ENCODE peak calls at places on chromosomes 1 and 21, in seven cellular contexts. One of them, this sample, is unnamed.

GRCh38 chr1:110674337-110675059 is at the start of gene KCNA3:
- DNase-seq in IMR-90: no peak
- DNase-seq in lower lobe of right lung: peak; percentile 80
- DNase-seq in left ventricle myocardium inferior: peak; percentile 19
- DNase-seq in HL-60: no peak
- DNase-seq in MCF 10A: no peak
- DNase-seq in AG09309: no peak
- DNase-seq in this sample: peak; percentile 82

GRCh38 chr1:238487931-238488330 is 597.2 kb upstream of the ZP4 start:
- DNase-seq in IMR-90: peak; percentile 49
- DNase-seq in lower lobe of right lung: no peak
- DNase-seq in left ventricle myocardium inferior: no peak
- DNase-seq in HL-60: no peak
- DNase-seq in MCF 10A: no peak
- DNase-seq in AG09309: peak; percentile 82
- DNase-seq in this sample: no peak

GRCh38 chr21:42771503-42771805 is 107.9 kb downstream of the WDR4 start:
- DNase-seq in IMR-90: no peak
- DNase-seq in lower lobe of right lung: no peak
- DNase-seq in left ventricle myocardium inferior: no peak
- DNase-seq in HL-60: no peak
- DNase-seq in MCF 10A: no peak
- DNase-seq in AG09309: no peak
- DNase-seq in this sample: no peak

GRCh38 chr1:10253755-10254154 is 43.4 kb downstream of the KIF1B start:
- DNase-seq in IMR-90: peak; percentile 90
- DNase-seq in lower lobe of right lung: no peak
- DNase-seq in left ventricle myocardium inferior: no peak
- DNase-seq in HL-60: no peak
- DNase-seq in MCF 10A: no peak
- DNase-seq in AG09309: peak; percentile 67
- DNase-seq in this sample: no peak

GRCh38 chr1:55773189-55773940 is 558.2 kb upstream of the USP24 start:
- DNase-seq in IMR-90: no peak
- DNase-seq in lower lobe of right lung: no peak
- DNase-seq in left ventricle myocardium inferior: no peak
- DNase-seq in HL-60: no peak
- DNase-seq in MCF 10A: no peak
- DNase-seq in AG09309: no peak
- DNase-seq in this sample: no peak

GRCh38 chr1:48254254-48254653 is 31.7 kb downstream of the SLC5A9 start:
- DNase-seq in IMR-90: no peak
- DNase-seq in lower lobe of right lung: no peak
- DNase-seq in left ventricle myocardium inferior: no peak
- DNase-seq in HL-60: no peak
- DNase-seq in MCF 10A: no peak
- DNase-seq in AG09309: no peak
- DNase-seq in this sample: no peak

GRCh38 chr1:46556822-46557221 is 5.4 kb upstream of the KNCN start:
- DNase-seq in IMR-90: peak; percentile 56
- DNase-seq in lower lobe of right lung: no peak
- DNase-seq in left ventricle myocardium inferior: no peak
- DNase-seq in HL-60: no peak
- DNase-seq in MCF 10A: peak; percentile 38
- DNase-seq in AG09309: no peak
- DNase-seq in this sample: no peak

GRCh38 chr1:23585321-23586022 is 26.2 kb upstream of the ID3 start:
- DNase-seq in IMR-90: peak; percentile 99
- DNase-seq in lower lobe of right lung: no peak
- DNase-seq in left ventricle myocardium inferior: no peak
- DNase-seq in HL-60: peak; percentile 35
- DNase-seq in MCF 10A: peak; percentile 96
- DNase-seq in AG09309: peak; percentile 97
- DNase-seq in this sample: no peak

GRCh38 chr1:204162498-204163074 is 3.6 kb downstream of the REN start:
- DNase-seq in IMR-90: peak; percentile 56
- DNase-seq in lower lobe of right lung: peak; percentile 86
- DNase-seq in left ventricle myocardium inferior: peak; percentile 78
- DNase-seq in HL-60: peak; percentile 41
- DNase-seq in MCF 10A: peak; percentile 95
- DNase-seq in AG09309: no peak
- DNase-seq in this sample: peak; percentile 91

GRCh38 chr1:44810101-44810761 is 1.9 kb downstream of the BTBD19 start:
- DNase-seq in IMR-90: no peak
- DNase-seq in lower lobe of right lung: peak; percentile 87
- DNase-seq in left ventricle myocardium inferior: peak; percentile 63
- DNase-seq in HL-60: no peak
- DNase-seq in MCF 10A: peak; percentile 97
- DNase-seq in AG09309: no peak
- DNase-seq in this sample: no peak

GRCh38 chr1:35264861-35265260 is 3.6 kb upstream of the ZMYM4 start:
- DNase-seq in IMR-90: peak; percentile 35
- DNase-seq in lower lobe of right lung: no peak
- DNase-seq in left ventricle myocardium inferior: no peak
- DNase-seq in HL-60: no peak
- DNase-seq in MCF 10A: no peak
- DNase-seq in AG09309: no peak
- DNase-seq in this sample: no peak

GRCh38 chr1:151009206-151009587 is 948 bp downstream of the PRUNE1 start:
- DNase-seq in IMR-90: peak; percentile 86
- DNase-seq in lower lobe of right lung: no peak
- DNase-seq in left ventricle myocardium inferior: no peak
- DNase-seq in HL-60: no peak
- DNase-seq in MCF 10A: no peak
- DNase-seq in AG09309: no peak
- DNase-seq in this sample: no peak

GRCh38 chr1:7549693-7550161 is 221.4 kb upstream of the VAMP3 start:
- DNase-seq in IMR-90: peak; percentile 35
- DNase-seq in lower lobe of right lung: peak; percentile 8
- DNase-seq in left ventricle myocardium inferior: no peak
- DNase-seq in HL-60: no peak
- DNase-seq in MCF 10A: peak; percentile 78
- DNase-seq in AG09309: no peak
- DNase-seq in this sample: no peak

GRCh38 chr1:182829285-182829932 is 9.7 kb upstream of the DHX9 start:
- DNase-seq in IMR-90: no peak
- DNase-seq in lower lobe of right lung: no peak
- DNase-seq in left ventricle myocardium inferior: no peak
- DNase-seq in HL-60: no peak
- DNase-seq in MCF 10A: no peak
- DNase-seq in AG09309: no peak
- DNase-seq in this sample: no peak

GRCh38 chr21:26969971-26970725 is 3.3 kb upstream of the ADAMTS5 start:
- DNase-seq in IMR-90: peak; percentile 22
- DNase-seq in lower lobe of right lung: no peak
- DNase-seq in left ventricle myocardium inferior: no peak
- DNase-seq in HL-60: no peak
- DNase-seq in MCF 10A: no peak
- DNase-seq in AG09309: no peak
- DNase-seq in this sample: no peak

GRCh38 chr1:44060830-44061267 is 29.6 kb upstream of the SLC6A9 start:
- DNase-seq in IMR-90: no peak
- DNase-seq in lower lobe of right lung: no peak
- DNase-seq in left ventricle myocardium inferior: no peak
- DNase-seq in HL-60: no peak
- DNase-seq in MCF 10A: peak; percentile 58
- DNase-seq in AG09309: no peak
- DNase-seq in this sample: no peak

GRCh38 chr21:42092805-42093590 is 21.9 kb downstream of the UMODL1 start:
- DNase-seq in IMR-90: no peak
- DNase-seq in lower lobe of right lung: no peak
- DNase-seq in left ventricle myocardium inferior: no peak
- DNase-seq in HL-60: no peak
- DNase-seq in MCF 10A: no peak
- DNase-seq in AG09309: no peak
- DNase-seq in this sample: no peak

GRCh38 chr1:54070549-54070915 is 17.1 kb downstream of the TCEANC2 start:
- DNase-seq in IMR-90: peak; percentile 31
- DNase-seq in lower lobe of right lung: no peak
- DNase-seq in left ventricle myocardium inferior: no peak
- DNase-seq in HL-60: no peak
- DNase-seq in MCF 10A: no peak
- DNase-seq in AG09309: no peak
- DNase-seq in this sample: no peak

GRCh38 chr1:223022641-223023473 is 120.2 kb downstream of the TLR5 start:
- DNase-seq in IMR-90: no peak
- DNase-seq in lower lobe of right lung: no peak
- DNase-seq in left ventricle myocardium inferior: peak; percentile 25
- DNase-seq in HL-60: no peak
- DNase-seq in MCF 10A: no peak
- DNase-seq in AG09309: no peak
- DNase-seq in this sample: peak; percentile 57

DNA sequence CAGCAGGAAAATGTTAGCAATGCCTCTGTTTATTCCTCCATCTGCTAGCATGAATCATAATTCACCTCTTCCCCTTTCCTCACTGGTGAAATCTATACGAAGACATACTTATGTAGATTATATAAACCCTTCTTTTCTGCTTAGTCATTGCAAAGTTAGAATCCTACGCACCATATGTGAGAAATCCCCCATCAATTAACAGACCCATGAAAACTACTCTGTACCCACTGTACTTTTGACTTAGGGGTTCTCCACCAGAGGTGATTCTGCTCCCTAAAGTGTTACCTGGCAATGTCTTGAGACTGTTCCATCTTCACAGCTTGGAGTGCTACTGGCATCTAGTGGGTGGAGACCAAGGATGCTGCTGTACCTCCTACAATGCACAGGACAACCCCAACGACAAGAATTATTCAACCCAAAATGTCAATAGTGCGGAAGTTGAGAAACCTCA is 49.6 kb upstream of the KCTD3 start:
- DNase-seq in IMR-90: peak; percentile 91
- DNase-seq in lower lobe of right lung: no peak
- DNase-seq in left ventricle myocardium inferior: no peak
- DNase-seq in HL-60: no peak
- DNase-seq in MCF 10A: peak; percentile 79
- DNase-seq in AG09309: peak; percentile 52
- DNase-seq in this sample: no peak
- TF ChIP-seq CTCF in IMR-90: peak; percentile 47
- TF ChIP-seq CTCF in lower lobe of right lung: no peak
- TF ChIP-seq CTCF in left ventricle myocardium inferior: peak; percentile 31
- TF ChIP-seq CTCF in HL-60: no peak
- TF ChIP-seq CTCF in MCF 10A: peak; percentile 87
- TF ChIP-seq CTCF in AG09309: peak; percentile 77
- TF ChIP-seq CTCF in this sample: peak; percentile 15

DNA sequence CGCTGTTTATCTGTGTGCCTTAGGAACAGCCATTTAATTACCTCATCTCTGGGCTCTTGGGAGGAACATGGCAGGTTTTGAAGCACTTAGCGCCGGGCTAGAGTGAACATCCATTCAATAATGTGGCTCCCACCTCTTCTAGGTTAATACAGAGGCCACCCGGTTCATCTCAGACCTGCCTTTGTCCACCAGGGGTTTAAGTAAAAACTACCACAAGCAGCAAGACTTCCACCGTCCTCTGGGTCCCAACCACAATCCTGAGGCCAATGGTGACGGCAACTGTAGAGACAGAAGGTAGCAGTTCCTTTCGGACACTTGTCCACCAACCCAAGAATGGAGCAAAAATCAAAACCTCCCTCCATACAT is 924 bp upstream of the DDOST start:
- DNase-seq in IMR-90: no peak
- DNase-seq in lower lobe of right lung: no peak
- DNase-seq in left ventricle myocardium inferior: no peak
- DNase-seq in HL-60: no peak
- DNase-seq in MCF 10A: no peak
- DNase-seq in AG09309: no peak
- DNase-seq in this sample: no peak
- TF ChIP-seq CTCF in IMR-90: no peak
- TF ChIP-seq CTCF in lower lobe of right lung: no peak
- TF ChIP-seq CTCF in left ventricle myocardium inferior: no peak
- TF ChIP-seq CTCF in HL-60: no peak
- TF ChIP-seq CTCF in MCF 10A: no peak
- TF ChIP-seq CTCF in AG09309: no peak
- TF ChIP-seq CTCF in this sample: no peak

DNA sequence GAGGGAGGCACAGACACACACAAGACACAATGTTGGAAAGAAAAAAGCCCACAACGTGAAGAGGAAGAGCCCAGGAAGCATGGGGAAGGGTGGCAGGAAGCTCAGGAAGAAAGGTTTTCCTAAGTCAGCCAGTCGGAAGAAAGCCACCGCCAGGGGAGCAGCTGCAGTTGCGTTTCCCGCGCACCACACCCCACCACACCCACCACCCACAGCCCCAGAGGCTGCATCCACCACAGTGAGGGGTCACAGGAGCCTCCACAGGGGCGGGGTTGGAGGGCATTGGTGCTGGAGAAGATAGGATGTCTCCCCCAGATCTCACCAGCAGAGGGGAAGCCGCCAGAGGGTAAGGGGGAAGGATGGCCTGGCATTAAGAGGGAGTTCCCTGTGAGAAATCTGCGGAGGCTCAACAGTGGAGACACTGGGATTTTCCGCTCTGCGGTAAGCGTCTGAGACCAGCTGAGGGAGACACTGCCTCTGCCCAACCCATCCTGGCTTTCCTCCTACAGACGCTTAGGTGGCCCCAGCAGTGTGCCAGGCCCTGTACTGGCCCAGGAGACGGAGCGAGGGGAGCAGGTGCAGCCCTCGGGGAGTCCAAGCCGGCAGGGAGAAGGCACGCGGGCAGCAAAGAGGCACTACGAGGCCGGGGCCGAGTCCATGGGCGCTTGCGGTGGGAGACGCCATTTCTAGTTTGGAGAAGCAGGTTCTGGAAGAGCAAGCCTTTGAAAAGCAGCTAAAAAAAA is 19.8 kb downstream of the PGLYRP3 start:
- DNase-seq in IMR-90: no peak
- DNase-seq in lower lobe of right lung: no peak
- DNase-seq in left ventricle myocardium inferior: no peak
- DNase-seq in HL-60: no peak
- DNase-seq in MCF 10A: no peak
- DNase-seq in AG09309: no peak
- DNase-seq in this sample: no peak
- TF ChIP-seq CTCF in IMR-90: no peak
- TF ChIP-seq CTCF in lower lobe of right lung: no peak
- TF ChIP-seq CTCF in left ventricle myocardium inferior: no peak
- TF ChIP-seq CTCF in HL-60: no peak
- TF ChIP-seq CTCF in MCF 10A: no peak
- TF ChIP-seq CTCF in AG09309: no peak
- TF ChIP-seq CTCF in this sample: no peak

GRCh38 chr1:236137285-236137852 is 5.0 kb upstream of the GPR137B start:
- DNase-seq in IMR-90: no peak
- DNase-seq in lower lobe of right lung: no peak
- DNase-seq in left ventricle myocardium inferior: no peak
- DNase-seq in HL-60: no peak
- DNase-seq in MCF 10A: no peak
- DNase-seq in AG09309: no peak
- DNase-seq in this sample: no peak
- TF ChIP-seq CTCF in IMR-90: no peak
- TF ChIP-seq CTCF in lower lobe of right lung: no peak
- TF ChIP-seq CTCF in left ventricle myocardium inferior: no peak
- TF ChIP-seq CTCF in HL-60: no peak
- TF ChIP-seq CTCF in MCF 10A: no peak
- TF ChIP-seq CTCF in AG09309: no peak
- TF ChIP-seq CTCF in this sample: no peak

DNA sequence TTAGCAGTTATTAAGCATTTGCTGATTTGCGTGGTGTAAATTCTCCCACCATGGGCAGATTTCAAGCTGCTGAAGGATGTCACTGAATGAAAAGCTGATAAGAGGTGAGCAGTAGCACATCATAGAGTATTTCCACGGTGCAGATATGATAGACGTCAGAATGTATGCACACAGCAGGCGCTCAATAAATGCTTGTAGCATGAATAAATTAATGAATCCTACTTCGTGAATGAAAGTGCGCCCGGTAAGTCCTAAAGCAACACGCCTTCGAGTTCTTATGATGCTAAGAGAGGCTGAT is 505 bp upstream of the UBIAD1 start:
- DNase-seq in IMR-90: no peak
- DNase-seq in lower lobe of right lung: no peak
- DNase-seq in left ventricle myocardium inferior: no peak
- DNase-seq in HL-60: no peak
- DNase-seq in MCF 10A: no peak
- DNase-seq in AG09309: no peak
- DNase-seq in this sample: no peak
- TF ChIP-seq CTCF in IMR-90: no peak
- TF ChIP-seq CTCF in lower lobe of right lung: peak; percentile 21
- TF ChIP-seq CTCF in left ventricle myocardium inferior: no peak
- TF ChIP-seq CTCF in HL-60: no peak
- TF ChIP-seq CTCF in MCF 10A: no peak
- TF ChIP-seq CTCF in AG09309: no peak
- TF ChIP-seq CTCF in this sample: no peak

This sample was measured in nephron progenitor cell.